ENCODE peak calls at places on chromosomes 7 and 10, in seven cellular contexts. B, N, Z, Q, K, M and L are unnamed samples.

GRCh38 chr10:23065549-23065948 is 29.8 kb upstream of the MSRB2 start:
- DNase-seq in Q (no peak), M (peak; percentile 82), K (peak; percentile 85), B (peak; percentile 90), N (peak; percentile 45), Z (no peak), L (peak; percentile 61)

GRCh38 chr10:124040454-124040853 is 52.9 kb downstream of the CHST15 start:
- DNase-seq in Q (no peak), K (no peak), B (peak; percentile 38), M (no peak), N (no peak), Z (no peak), L (no peak)

GRCh38 chr10:113665806-113666354 is 2.0 kb upstream of the NRAP start:
- DNase-seq in Z (peak; percentile 53), N (peak; percentile 92), M (no peak), Q (no peak), B (no peak), K (peak; percentile 83), L (no peak)

GRCh38 chr10:121813211-121813812 is 114.5 kb downstream of the ATE1 start:
- DNase-seq in B (no peak), Z (no peak), K (peak; percentile 47), Q (no peak), M (no peak), N (peak; percentile 43), L (no peak)

GRCh38 chr7:2643386-2644229 is 11.8 kb downstream of the TTYH3 start:
- DNase-seq in Q (peak; percentile 70), M (no peak), N (no peak), B (no peak), Z (no peak), K (no peak), L (no peak)

GRCh38 chr7:115763347-115763746 is 267.2 kb downstream of the TFEC start:
- DNase-seq in B (no peak), N (no peak), K (no peak), Z (peak; percentile 32), Q (no peak), M (no peak), L (no peak)

GRCh38 chr10:77188000-77188395 is 449.6 kb downstream of the KCNMA1 start:
- DNase-seq in B (no peak), Z (no peak), N (no peak), Q (no peak), K (no peak), M (no peak), L (no peak)

GRCh38 chr7:50838675-50839377 is 56.1 kb upstream of the GRB10 start:
- DNase-seq in N (peak; percentile 56), Q (no peak), B (no peak), M (peak; percentile 70), K (peak; percentile 78), Z (no peak), L (no peak)

GRCh38 chr10:63466168-63466935 is 575 bp upstream of the JMJD1C start:
- DNase-seq in B (peak; percentile 59), Q (peak; percentile 55), K (peak; percentile 62), N (peak; percentile 70), M (no peak), Z (peak; percentile 79), L (peak; percentile 42)

GRCh38 chr10:126242352-126243260 is 145.7 kb downstream of the ADAM12 start:
- DNase-seq in N (peak; percentile 95), K (peak; percentile 89), M (no peak), B (peak; percentile 14), Z (no peak), Q (peak; percentile 80), L (no peak)

GRCh38 chr10:117126034-117126433 is 12.0 kb downstream of the VAX1 start:
- DNase-seq in B (no peak), K (no peak), Z (no peak), M (no peak), N (no peak), Q (no peak), L (no peak)

GRCh38 chr7:55192718-55193117 is 172.4 kb upstream of the LANCL2 start:
- DNase-seq in K (peak; percentile 53), Z (no peak), M (no peak), B (no peak), N (peak; percentile 64), Q (peak; percentile 74), L (no peak)

GRCh38 chr10:105023223-105023622 is 382.1 kb downstream of the SORCS3 start:
- DNase-seq in K (no peak), B (no peak), M (no peak), N (no peak), Z (no peak), Q (no peak), L (no peak)

GRCh38 chr10:97117372-97117771 is 68.4 kb downstream of the SLIT1 start:
- DNase-seq in B (no peak), K (peak; percentile 17), M (no peak), Z (no peak), Q (no peak), N (peak; percentile 24), L (no peak)

GRCh38 chr10:22054946-22055345 is 51.4 kb upstream of the DNAJC1 start:
- DNase-seq in Q (no peak), B (no peak), M (no peak), N (peak; percentile 66), Z (no peak), K (peak; percentile 17), L (peak; percentile 45)

DNA sequence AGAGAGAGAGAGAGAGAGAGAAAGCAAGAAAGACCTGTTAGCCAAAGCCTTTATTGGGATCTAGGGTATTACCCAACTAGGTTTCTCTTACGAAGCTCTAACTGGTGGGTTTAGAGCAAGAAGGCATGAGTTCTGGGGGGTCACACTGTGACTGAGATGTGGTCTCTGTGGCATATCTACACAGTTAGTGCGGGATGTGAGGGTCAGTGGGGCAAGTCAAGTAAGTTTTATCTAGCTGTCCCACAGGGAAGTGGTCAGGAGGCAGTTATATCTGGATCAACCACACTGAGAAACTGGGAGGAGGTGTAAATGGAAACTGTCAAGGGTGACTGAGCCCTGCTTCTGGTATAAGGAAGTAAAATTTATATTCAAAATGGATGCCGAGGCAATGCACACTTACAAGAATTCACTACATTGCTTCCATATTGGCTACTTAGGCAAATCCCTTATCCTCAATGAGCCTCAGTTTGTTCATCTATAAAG is 331.6 kb upstream of the HPS1 start:
- DNase-seq in K (no peak), M (no peak), Q (no peak), N (no peak), B (no peak), Z (no peak), L (no peak)
- H3K4me3 ChIP-seq in K (no peak overlapping the region), M (no peak overlapping the region), Q (no peak overlapping the region), N (no peak overlapping the region), B (no peak overlapping the region), Z (no peak overlapping the region), L (no peak overlapping the region)

GRCh38 chr7:44347546-44348114 is 22.2 kb upstream of the CAMK2B start:
- DNase-seq in Q (no peak), N (no peak), Z (no peak), B (no peak), M (no peak), K (no peak), L (no peak)

GRCh38 chr7:44353668-44354067 is 28.3 kb upstream of the CAMK2B start:
- DNase-seq in M (no peak), B (no peak), Z (no peak), Q (no peak), K (no peak), N (no peak), L (no peak)

GRCh38 chr7:44346063-44346462 is 20.7 kb upstream of the CAMK2B start:
- DNase-seq in Z (no peak), M (no peak), B (no peak), N (no peak), K (no peak), Q (no peak), L (no peak)

GRCh38 chr7:44348300-44348699 is 22.9 kb upstream of the CAMK2B start:
- DNase-seq in M (no peak), Q (peak; percentile 44), K (peak; percentile 62), B (no peak), N (peak; percentile 71), Z (peak; percentile 31), L (no peak)

GRCh38 chr7:44348851-44349781 is 23.7 kb upstream of the CAMK2B start:
- DNase-seq in B (no peak), Z (peak; percentile 8), Q (no peak), M (no peak), N (peak; percentile 39), K (no peak), L (no peak)
- TF ChIP-seq CTCF in B (no peak), Z (peak; percentile 33), Q (no peak), M (no peak), N (peak; percentile 38), K (peak; percentile 14), L (no peak)

DNA sequence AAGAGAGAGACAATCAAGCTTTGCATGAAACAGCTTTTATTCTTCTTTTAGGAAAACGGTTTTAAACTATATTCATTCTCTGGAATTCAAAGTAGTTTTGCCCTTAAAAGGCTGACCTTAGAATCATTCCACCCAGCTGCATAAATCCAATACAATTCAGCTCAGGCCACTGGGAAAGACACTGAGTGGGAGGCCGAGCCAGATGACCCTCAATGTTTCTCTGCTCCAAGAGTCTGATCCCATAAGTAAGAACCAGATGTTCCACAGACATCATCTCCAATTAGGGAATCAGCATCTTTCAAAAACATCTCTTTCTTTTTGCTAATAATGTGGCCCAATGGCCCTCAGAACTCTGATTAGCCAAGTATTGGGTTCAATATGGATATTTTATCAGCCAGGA is 26.1 kb downstream of the CREB3L2 start:
- DNase-seq in B (no peak), M (no peak), Q (no peak), K (no peak), N (peak; percentile 44), Z (peak; percentile 20), L (no peak)
- H3K4me3 ChIP-seq in B (no peak overlapping the region), M (no peak overlapping the region), Q (no peak overlapping the region), K (no peak overlapping the region), N (no peak overlapping the region), Z (no peak overlapping the region), L (no peak overlapping the region)

GRCh38 chr7:16422100-16422430 is 727 bp upstream of the CRPPA start:
- DNase-seq in Q (no peak), M (no peak), Z (no peak), B (no peak), N (peak; percentile 73), K (peak; percentile 63), L (no peak)

GRCh38 chr7:16421333-16422099 is at the start of gene CRPPA:
- DNase-seq in M (no peak), B (peak; percentile 34), Z (peak; percentile 68), Q (peak; percentile 79), N (peak; percentile 55), K (peak; percentile 39), L (peak; percentile 46)

GRCh38 chr7:16420329-16420648 is 1.0 kb downstream of the CRPPA start:
- DNase-seq in B (no peak), M (no peak), K (no peak), Q (no peak), Z (no peak), N (no peak), L (no peak)

GRCh38 chr7:16419859-16420258 is 1.5 kb downstream of the CRPPA start:
- DNase-seq in K (no peak), B (no peak), Q (no peak), Z (no peak), M (no peak), N (no peak), L (no peak)

DNA sequence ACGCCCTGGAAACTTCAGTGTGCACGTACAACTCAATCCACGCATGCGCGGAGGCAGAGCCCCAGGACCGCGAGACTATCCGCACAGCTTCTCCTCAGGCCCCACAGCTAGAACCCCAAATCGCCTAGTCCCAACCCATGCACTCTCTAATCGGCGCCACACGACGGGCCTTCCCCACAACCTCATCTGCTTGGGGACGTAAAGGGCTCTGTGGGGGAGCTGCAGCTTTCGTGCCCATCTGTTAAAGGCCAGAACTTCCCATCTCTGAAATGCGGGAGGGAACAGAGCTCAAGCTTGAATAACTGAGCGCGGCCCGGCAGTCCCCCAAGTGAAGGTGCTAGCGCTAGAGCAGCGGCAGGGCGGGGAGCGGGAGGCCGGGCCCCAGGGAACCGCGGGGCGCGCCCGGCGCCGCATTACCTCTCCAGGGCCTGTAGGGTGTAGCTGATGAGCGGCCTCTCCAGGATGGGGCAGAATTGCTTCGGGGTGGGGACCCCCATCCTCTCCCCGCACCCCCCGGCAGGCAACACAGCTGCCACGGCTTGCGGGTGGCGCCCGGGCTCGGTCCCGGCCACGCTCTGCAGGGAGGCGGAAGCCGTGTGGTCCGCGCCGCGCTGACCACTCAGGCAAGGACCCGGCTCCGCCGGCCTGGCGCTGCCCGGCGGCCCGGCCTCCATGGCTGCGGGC is 547 bp downstream of the CRPPA start:
- DNase-seq in Q (peak; percentile 88), B (peak; percentile 93), Z (peak; percentile 89), N (peak; percentile 95), K (peak; percentile 89), M (peak; percentile 89), L (peak; percentile 66)
- TF ChIP-seq CTCF in Q (peak; percentile 38), B (peak; percentile 56), Z (peak; percentile 44), N (peak; percentile 32), K (peak; percentile 8), M (peak; percentile 35), L (peak; percentile 25)